ENCODE peak calls at places on chromosomes 11 and 22, in four cellular contexts. U is GM12892, N is stomach, G is heart left ventricle. W is an unnamed sample.

GRCh38 chr11:111334495-111335123 is 36.3 kb downstream of the POU2AF3 start:
- DNase-seq in U (no peak), N (peak; percentile 88), G (no peak), W (no peak)

GRCh38 chr11:6202036-6202435 is 3.0 kb downstream of the OR52W1 start:
- DNase-seq in U (no peak), N (no peak), G (no peak), W (no peak)

GRCh38 chr11:35815556-35816315 is 128.1 kb upstream of the LDLRAD3 start:
- DNase-seq in U (no peak), N (no peak), G (peak; percentile 65), W (no peak)

GRCh38 chr11:28009383-28009782 is 98.6 kb downstream of the KIF18A start:
- DNase-seq in U (no peak), N (no peak), G (no peak), W (no peak)

GRCh38 chr22:44881624-44882023 is 128.2 kb downstream of the PHF21B start:
- DNase-seq in U (no peak), N (no peak), G (no peak), W (no peak)

GRCh38 chr11:10441652-10442503 is 13.2 kb upstream of the AMPD3 start:
- DNase-seq in U (no peak), N (no peak), G (no peak), W (no peak)

GRCh38 chr11:9651481-9651880 is 12.4 kb upstream of the SWAP70 start:
- DNase-seq in U (no peak), N (no peak), G (no peak), W (no peak)

GRCh38 chr22:45105281-45105700 is 58.4 kb upstream of the NUP50 start:
- DNase-seq in U (no peak), N (no peak), G (no peak), W (no peak)

GRCh38 chr11:2807276-2807681 is 78.3 kb downstream of the CDKN1C start:
- DNase-seq in U (no peak), N (peak; percentile 90), G (peak; percentile 62), W (no peak)

GRCh38 chr22:50186789-50187523 is 1.2 kb downstream of the TRABD start:
- DNase-seq in U (no peak), N (peak; percentile 51), G (no peak), W (no peak)

GRCh38 chr11:67389477-67389876 is 2.3 kb upstream of the RAD9A start:
- DNase-seq in U (no peak), N (peak; percentile 67), G (no peak), W (no peak)

GRCh38 chr22:30228509-30229359 is 17.8 kb downstream of the LIF start:
- DNase-seq in U (no peak), N (no peak), G (no peak), W (no peak)

GRCh38 chr22:22235564-22235963 is 9.0 kb upstream of the VPREB1 start:
- DNase-seq in U (peak; percentile 37), N (no peak), G (no peak), W (no peak)

GRCh38 chr22:31279821-31280496 is 12.3 kb downstream of the PIK3IP1 start:
- DNase-seq in U (no peak), N (no peak), G (no peak), W (no peak)

GRCh38 chr11:2762451-2762850 is 62.7 kb upstream of the KCNQ1OT1 start:
- DNase-seq in U (no peak), N (peak; percentile 22), G (peak; percentile 4), W (no peak)

GRCh38 chr22:43474161-43475101 is 62.6 kb downstream of the MPPED1 start:
- DNase-seq in U (no peak), N (no peak), G (no peak), W (no peak)

GRCh38 chr22:49329636-49330035 is 498.0 kb downstream of the BRD1 start:
- DNase-seq in U (no peak), N (peak; percentile 4), G (no peak), W (no peak)

GRCh38 chr11:122440783-122441701 is 214.5 kb upstream of the UBASH3B start:
- DNase-seq in U (no peak), N (no peak), G (peak; percentile 58), W (no peak)

GRCh38 chr11:72570893-72571741 is 103.1 kb downstream of the PDE2A start:
- DNase-seq in U (no peak), N (peak; percentile 25), G (no peak), W (no peak)

GRCh38 chr11:124896821-124897391 is 759 bp downstream of the ROBO4 start:
- DNase-seq in U (no peak), N (no peak), G (no peak), W (no peak)

GRCh38 chr11:120710354-120711187 is 199.0 kb downstream of the GRIK4 start:
- DNase-seq in U (no peak), N (no peak), G (peak; percentile 14), W (no peak)

GRCh38 chr11:120682866-120683265 is 171.3 kb downstream of the GRIK4 start:
- DNase-seq in U (no peak), N (no peak), G (no peak), W (no peak)

GRCh38 chr11:1520987-1521349 is 34.4 kb upstream of the MOB2 start:
- DNase-seq in U (no peak), N (no peak), G (peak; percentile 50), W (no peak)

GRCh38 chr11:69958308-69958707 is 119.8 kb upstream of the ANO1 start:
- DNase-seq in U (no peak), N (no peak), G (no peak), W (no peak)
- TF ChIP-seq POLR2A in U (no peak), N (no peak), G (no peak), W (no peak)

DNA sequence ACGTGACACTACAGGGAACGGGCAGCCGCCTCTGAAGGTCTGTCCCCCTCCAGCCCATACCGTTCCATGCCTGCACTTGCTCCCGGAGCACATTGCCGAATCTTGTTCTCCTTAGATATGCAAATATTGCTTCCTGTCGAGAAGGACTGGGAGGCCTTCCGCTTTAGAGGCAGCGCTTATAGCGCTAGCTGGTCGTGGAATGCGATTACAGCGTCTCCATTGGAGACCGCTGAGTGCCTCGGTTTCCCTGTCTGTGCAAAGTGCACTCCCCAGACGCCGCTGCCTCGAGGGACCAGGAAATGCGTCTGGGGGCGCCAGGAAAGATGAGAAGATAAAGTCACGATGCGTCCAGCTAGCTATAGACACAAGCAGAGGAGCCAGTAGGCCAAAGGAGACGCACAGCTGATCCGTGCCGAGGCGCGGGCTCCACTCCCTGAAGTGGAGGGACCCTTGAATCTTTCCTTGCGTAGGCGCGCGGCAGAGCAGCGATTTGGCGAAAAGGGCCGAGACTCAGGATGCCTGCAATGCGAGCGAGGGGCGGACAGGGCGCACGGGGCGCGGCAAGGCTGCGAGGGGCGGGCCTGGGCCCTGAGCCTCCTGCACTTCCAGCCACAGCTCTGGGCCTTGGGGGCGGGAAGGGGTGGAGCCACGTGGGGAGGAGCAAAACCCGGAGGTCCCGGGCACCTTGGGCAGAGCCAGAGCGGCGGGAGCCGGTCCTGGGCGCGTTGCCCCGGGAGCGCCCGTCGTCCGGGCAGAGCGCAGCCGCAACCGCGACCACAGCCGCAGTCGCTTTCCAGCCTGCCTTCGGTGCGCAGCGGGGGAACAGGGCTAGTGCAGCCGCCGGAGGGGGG is at the start of gene RASSF10:
- DNase-seq in U (no peak), N (peak; percentile 94), G (peak; percentile 78), W (no peak)
- TF ChIP-seq POLR2A in U (no peak), N (peak; percentile 81), G (no peak), W (no peak)

GRCh38 chr11:43690929-43691328 is 10.4 kb downstream of the HSD17B12 start:
- DNase-seq in U (no peak), N (no peak), G (no peak), W (no peak)

GRCh38 chr11:43685483-43685882 is 4.9 kb downstream of the HSD17B12 start:
- DNase-seq in U (no peak), N (no peak), G (no peak), W (no peak)

GRCh38 chr11:43689167-43689566 is 8.6 kb downstream of the HSD17B12 start:
- DNase-seq in U (no peak), N (no peak), G (no peak), W (no peak)

GRCh38 chr11:43686207-43686606 is 5.7 kb downstream of the HSD17B12 start:
- DNase-seq in U (no peak), N (no peak), G (no peak), W (no peak)

GRCh38 chr11:43687120-43687791 is 6.7 kb downstream of the HSD17B12 start:
- DNase-seq in U (no peak), N (peak; percentile 26), G (peak; percentile 56), W (no peak)
- TF ChIP-seq POLR2A in U (no peak), N (no peak), G (no peak), W (no peak)

DNA sequence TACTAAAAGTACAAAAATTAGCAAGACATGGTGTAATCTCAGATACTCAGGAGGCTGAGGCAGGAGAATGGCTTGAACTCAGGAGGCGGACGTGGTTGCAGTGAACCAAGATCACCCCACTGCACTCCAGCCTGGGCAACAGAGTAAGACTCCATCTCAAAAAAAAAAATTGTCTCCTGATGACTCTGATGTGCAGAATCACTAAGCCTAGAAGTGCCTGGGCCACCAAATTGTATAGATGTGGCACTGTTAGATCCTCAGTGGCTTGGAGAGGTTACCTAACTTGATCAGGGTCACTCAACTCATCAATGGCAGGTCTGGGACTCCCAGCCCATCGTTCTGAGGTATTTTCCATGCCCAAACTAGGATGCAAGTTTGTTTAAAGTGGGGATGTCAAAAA is 10.6 kb downstream of the PLEKHB1 start:
- DNase-seq in U (no peak), N (no peak), G (no peak), W (no peak)
- TF ChIP-seq POLR2A in U (no peak), N (no peak), G (no peak), W (no peak)

DNA sequence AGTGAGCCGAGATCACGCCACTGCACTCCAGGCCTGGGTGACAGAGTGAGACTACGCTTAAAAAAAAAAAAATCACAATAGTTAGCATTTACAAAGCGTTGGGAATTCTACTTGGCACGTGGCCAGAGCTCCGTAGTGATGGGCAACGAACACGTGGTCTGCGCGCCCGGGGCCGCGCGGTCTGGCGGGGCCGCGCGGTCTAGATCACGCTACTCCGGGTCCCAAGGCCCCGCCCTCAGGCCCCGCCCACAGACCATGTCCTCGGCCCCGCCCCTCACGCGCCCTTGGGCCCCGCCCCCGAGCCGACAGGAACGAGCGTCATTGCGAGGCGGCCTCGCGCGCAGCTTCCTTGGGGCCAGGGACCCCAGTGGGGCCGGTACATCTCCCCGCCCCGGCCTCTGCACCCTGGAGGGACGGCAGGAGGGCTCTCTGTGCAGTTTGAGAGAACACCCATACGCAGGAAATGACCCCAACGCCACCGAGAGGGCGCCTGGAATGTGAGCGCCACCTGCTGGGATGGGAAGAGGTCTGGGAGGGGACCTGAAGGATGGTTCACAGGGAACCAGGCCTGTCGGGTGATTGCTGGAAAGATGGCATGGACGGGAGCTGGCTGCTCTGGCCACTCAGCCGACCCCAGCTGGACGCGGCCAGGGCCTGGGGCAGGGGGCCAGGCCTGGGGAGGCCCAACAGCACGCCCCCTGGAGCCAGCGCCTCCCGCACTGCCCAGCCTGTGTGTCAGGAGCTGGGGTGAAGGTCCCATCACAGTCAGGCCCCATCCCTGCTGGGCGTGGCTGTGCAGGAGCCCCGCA is 2.0 kb upstream of the PTDSS2 start:
- DNase-seq in U (peak; percentile 91), N (peak; percentile 97), G (peak; percentile 95), W (peak; percentile 77)
- TF ChIP-seq POLR2A in U (peak; percentile 76), N (no peak), G (no peak), W (no peak)

DNA sequence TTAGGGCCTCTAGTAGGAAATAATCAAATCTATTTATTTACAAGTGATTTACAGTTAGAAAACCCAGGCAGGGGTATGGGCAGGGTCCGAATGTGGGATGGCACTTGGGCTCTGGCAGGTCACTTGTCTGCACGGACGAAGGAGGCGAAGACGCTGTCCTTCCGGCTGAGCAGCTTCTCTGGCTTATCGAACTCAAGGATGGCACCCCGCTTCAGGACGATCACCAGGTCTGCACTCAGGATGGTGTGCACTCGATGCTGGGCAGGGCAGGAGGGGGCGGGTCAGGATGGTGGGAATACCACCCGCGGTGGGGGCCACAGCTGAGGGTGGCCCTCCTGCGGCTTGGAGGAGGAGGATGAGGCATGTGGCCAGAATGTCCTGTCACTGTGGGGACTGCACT is 4.4 kb upstream of the KCNJ11 start:
- DNase-seq in U (no peak), N (no peak), G (no peak), W (no peak)
- TF ChIP-seq POLR2A in U (no peak), N (no peak), G (no peak), W (no peak)

W was measured in esophagus squamous epithelium.